ENCODE peak calls at places on chromosomes 16 and 17, in nine cellular contexts. I is HCT116, N is A549, M is GM23338, B is Panc1, A is SK-N-SH, O is GM12878, H is K562, X is HepG2. Y is an unnamed sample.

GRCh38 chr16:30185683-30186421 is 2.5 kb downstream of the CORO1A start:
- DNase-seq in I (no peak), N (no peak), M (peak), B (no peak), A (peak), O (peak), H (peak), X (no peak), Y (peak)

GRCh38 chr17:27659685-27660084 is 28.7 kb downstream of the LGALS9 start:
- DNase-seq in I (no peak), N (no peak), M (no peak), B (no peak), A (no peak), O (no peak), H (no peak), X (no peak), Y (no peak)

GRCh38 chr16:12099451-12100123 is 123.1 kb downstream of the SNX29 start:
- DNase-seq in I (no peak), N (no peak), M (no peak), B (no peak), A (no peak), O (no peak), H (no peak), X (no peak), Y (no peak)

GRCh38 chr17:8117980-8118768 is at the start of gene ALOXE3:
- DNase-seq in I (peak), N (peak), M (peak), B (no peak), A (peak), O (no peak), H (peak), X (peak), Y (no peak)

GRCh38 chr16:78211951-78212350 is 112.5 kb downstream of the WWOX start:
- DNase-seq in I (peak), N (no peak), M (peak), B (no peak), A (no peak), O (no peak), H (no peak), X (no peak), Y (no peak)

GRCh38 chr16:29824589-29825144 is 4.4 kb downstream of the MVP start:
- DNase-seq in I (no peak), N (peak), M (no peak), B (no peak), A (no peak), O (no peak), H (no peak), X (no peak), Y (no peak)

GRCh38 chr17:4594406-4595349 is 10.3 kb downstream of the SMTNL2 start:
- DNase-seq in I (no peak), N (no peak), M (peak), B (no peak), A (peak), O (no peak), H (peak), X (no peak), Y (no peak)

GRCh38 chr16:64475627-64476351 is 646.1 kb downstream of the CDH11 start:
- DNase-seq in I (no peak), N (no peak), M (no peak), B (no peak), A (no peak), O (no peak), H (no peak), X (no peak), Y (no peak)

GRCh38 chr17:7831233-7831632 is 2.8 kb upstream of the KDM6B start:
- DNase-seq in I (no peak), N (no peak), M (no peak), B (no peak), A (no peak), O (no peak), H (no peak), X (no peak), Y (no peak)

GRCh38 chr16:55643161-55643970 is 12.4 kb upstream of the SLC6A2 start:
- DNase-seq in I (peak), N (no peak), M (no peak), B (no peak), A (no peak), O (no peak), H (peak), X (peak), Y (no peak)

GRCh38 chr17:80594666-80595269 is 50.1 kb downstream of the RPTOR start:
- DNase-seq in I (no peak), N (no peak), M (no peak), B (no peak), A (no peak), O (no peak), H (no peak), X (no peak), Y (no peak)

GRCh38 chr17:42676424-42677011 is at the start of gene PLEKHH3:
- DNase-seq in I (no peak), N (no peak), M (peak), B (no peak), A (no peak), O (no peak), H (no peak), X (no peak), Y (no peak)

GRCh38 chr17:42675984-42676423 is 790 bp downstream of the PLEKHH3 start:
- DNase-seq in I (no peak), N (peak), M (peak), B (no peak), A (peak), O (no peak), H (peak), X (no peak), Y (no peak)

GRCh38 chr17:42673885-42674754 is 2.7 kb downstream of the PLEKHH3 start:
- DNase-seq in I (no peak), N (peak), M (peak), B (no peak), A (peak), O (no peak), H (peak), X (peak), Y (no peak)

GRCh38 chr17:42674755-42675347 is 1.9 kb downstream of the PLEKHH3 start:
- DNase-seq in I (no peak), N (no peak), M (peak), B (no peak), A (no peak), O (no peak), H (no peak), X (no peak), Y (no peak)

GRCh38 chr17:42675348-42675983 is 1.3 kb downstream of the PLEKHH3 start:
- DNase-seq in I (no peak), N (no peak), M (peak), B (no peak), A (peak), O (no peak), H (no peak), X (no peak), Y (no peak)
- H3K27ac ChIP-seq in I (peak), N (peak), M (no peak), B (peak), A (peak), O (peak), H (peak), X (no peak), Y (no peak)

DNA sequence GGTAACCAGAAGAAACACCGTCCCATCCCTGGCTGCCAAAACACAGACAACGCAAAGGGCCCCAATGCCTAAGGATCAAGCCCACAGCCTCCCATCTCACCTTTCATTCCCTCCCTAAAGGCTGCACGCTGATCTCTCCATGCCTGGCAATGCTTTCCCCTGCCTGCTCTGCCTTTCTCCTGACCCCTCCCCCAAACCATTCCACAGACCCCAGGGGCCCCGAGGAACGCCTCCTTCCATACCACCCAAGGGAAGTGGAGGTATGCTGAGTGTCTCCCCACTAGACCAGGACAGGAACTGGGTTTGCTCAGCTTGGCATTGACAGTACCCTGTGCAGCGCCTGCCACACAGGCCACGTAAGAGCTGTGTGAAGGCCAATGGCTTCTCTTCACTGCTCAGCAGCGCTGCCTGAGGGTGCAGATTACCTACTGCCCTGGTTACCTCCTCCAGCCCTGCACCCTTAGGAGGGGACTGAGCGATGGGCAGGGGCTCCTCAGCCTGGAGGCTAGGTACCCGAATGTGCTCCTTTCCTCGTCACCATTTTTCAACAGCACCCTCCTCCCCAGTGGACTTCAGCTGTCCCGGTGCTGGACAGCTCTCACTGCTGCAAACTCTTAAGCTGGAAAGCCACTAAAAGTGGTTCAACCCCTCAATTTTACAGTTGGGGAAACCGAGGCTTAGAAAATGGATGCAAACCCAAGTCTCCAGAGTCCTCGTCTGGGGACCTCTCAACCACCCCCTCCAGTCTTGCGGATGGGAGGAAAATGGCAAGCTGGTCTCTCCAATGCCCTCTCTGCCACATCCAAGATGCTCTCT is 45.0 kb downstream of the SRCIN1 start:
- DNase-seq in I (no peak), N (no peak), M (peak), B (no peak), A (no peak), O (no peak), H (no peak), X (no peak), Y (no peak)
- TF ChIP-seq REST in I (no peak), N (peak), M (peak), B (peak), A (peak), O (peak), H (peak), X (peak), Y (peak)

DNA sequence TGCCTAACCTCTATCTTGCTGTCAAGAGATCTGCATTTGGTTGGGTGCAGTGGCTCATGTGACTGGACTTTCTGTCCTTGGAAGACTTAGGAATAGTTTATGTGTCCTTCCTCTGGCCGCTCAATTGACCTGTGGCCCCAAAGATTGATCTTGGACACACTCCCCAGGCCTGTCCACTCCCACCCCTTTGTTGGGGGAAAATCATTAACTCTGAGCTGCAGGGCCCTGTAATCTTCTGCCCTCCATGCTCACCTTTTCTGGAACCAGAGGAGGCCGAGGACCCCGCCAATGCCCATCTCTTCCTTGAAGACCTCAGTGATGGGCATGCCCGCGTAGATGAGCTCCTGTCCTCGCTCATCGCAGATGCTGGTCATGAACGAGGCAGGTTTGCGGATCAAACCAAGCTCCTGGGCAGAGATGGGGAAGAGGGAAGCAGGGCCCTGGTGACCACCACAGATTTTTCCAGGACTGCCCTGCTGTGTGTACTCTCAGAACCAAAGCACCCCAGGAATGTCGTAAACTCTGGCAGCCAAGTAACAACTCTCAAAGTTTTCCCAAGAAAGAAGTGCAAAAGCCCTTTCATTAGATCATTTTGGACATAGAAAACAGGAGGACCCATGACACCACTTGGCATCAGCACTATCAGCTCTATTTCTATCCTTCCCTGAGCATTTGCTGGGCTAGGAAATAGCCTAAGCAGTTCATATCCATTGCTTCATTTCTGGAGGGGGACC is 8.5 kb upstream of the KLHL11 start:
- DNase-seq in I (no peak), N (no peak), M (no peak), B (no peak), A (no peak), O (no peak), H (no peak), X (no peak), Y (no peak)
- TF ChIP-seq CTCF in I (no peak), N (no peak), M (no peak), B (no peak), A (no peak), O (no peak), H (no peak), X (no peak), Y (no peak)

DNA sequence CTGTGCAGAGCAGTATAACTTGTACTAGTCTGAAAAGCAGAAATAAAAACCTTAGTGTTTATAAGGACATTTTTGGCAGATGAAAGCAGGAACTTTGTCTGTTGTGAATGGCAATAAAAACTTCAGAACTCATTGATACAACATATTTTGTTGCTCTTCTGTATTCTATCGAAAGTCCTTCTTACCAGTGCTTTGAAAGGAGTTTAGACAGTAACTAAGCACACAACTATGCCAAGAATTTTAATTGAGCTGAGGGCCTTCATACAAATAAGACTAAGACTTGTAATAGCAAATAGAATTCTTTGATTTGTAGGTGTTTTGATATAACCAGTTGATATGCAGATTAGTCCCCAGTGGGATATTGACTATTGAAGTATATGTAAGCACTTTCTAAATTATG is 308.4 kb downstream of the ZFHX3 start:
- DNase-seq in I (no peak), N (no peak), M (peak), B (no peak), A (no peak), O (no peak), H (no peak), X (peak), Y (no peak)
- H3K27ac ChIP-seq in I (no peak), N (no peak), M (no peak), B (no peak), A (no peak), O (no peak), H (no peak), X (no peak), Y (no peak)